ENCODE peak calls at places on chromosomes 12 and 14, in five cellular contexts. One of them, this sample, is unnamed.

GRCh38 chr14:70981005-70981952 is 74.0 kb downstream of the PCNX1 start:
- ATAC-seq in GM23338: no peak
- ATAC-seq in mucosa of descending colon: peak; percentile 30
- ATAC-seq in SK-N-SH treated with all-trans-retinoic acid at 6 μM for 48 hours: peak; percentile 41
- ATAC-seq in left cardiac atrium: no peak
- ATAC-seq in this sample: no peak

GRCh38 chr12:75781532-75782046 is 250.0 kb downstream of the PHLDA1 start:
- ATAC-seq in GM23338: no peak
- ATAC-seq in mucosa of descending colon: no peak
- ATAC-seq in SK-N-SH treated with all-trans-retinoic acid at 6 μM for 48 hours: peak; percentile 34
- ATAC-seq in left cardiac atrium: no peak
- ATAC-seq in this sample: no peak

GRCh38 chr12:110766311-110767154 is 23.8 kb upstream of the PPP1CC start:
- ATAC-seq in GM23338: no peak
- ATAC-seq in mucosa of descending colon: peak; percentile 69
- ATAC-seq in SK-N-SH treated with all-trans-retinoic acid at 6 μM for 48 hours: no peak
- ATAC-seq in left cardiac atrium: no peak
- ATAC-seq in this sample: no peak

GRCh38 chr12:119613319-119613936 is 19.9 kb downstream of the TMEM233 start:
- ATAC-seq in GM23338: no peak
- ATAC-seq in mucosa of descending colon: no peak
- ATAC-seq in SK-N-SH treated with all-trans-retinoic acid at 6 μM for 48 hours: peak; percentile 44
- ATAC-seq in left cardiac atrium: no peak
- ATAC-seq in this sample: no peak

GRCh38 chr14:100739306-100739705 is 12.6 kb downstream of the DLK1 start:
- ATAC-seq in GM23338: no peak
- ATAC-seq in mucosa of descending colon: no peak
- ATAC-seq in SK-N-SH treated with all-trans-retinoic acid at 6 μM for 48 hours: no peak
- ATAC-seq in left cardiac atrium: no peak
- ATAC-seq in this sample: no peak

GRCh38 chr14:52352546-52352945 is 38.4 kb downstream of the PTGER2 start:
- ATAC-seq in GM23338: no peak
- ATAC-seq in mucosa of descending colon: no peak
- ATAC-seq in SK-N-SH treated with all-trans-retinoic acid at 6 μM for 48 hours: no peak
- ATAC-seq in left cardiac atrium: no peak
- ATAC-seq in this sample: no peak

GRCh38 chr14:23555533-23555881 is 564 bp upstream of the THTPA start:
- ATAC-seq in GM23338: peak; percentile 0
- ATAC-seq in mucosa of descending colon: no peak
- ATAC-seq in SK-N-SH treated with all-trans-retinoic acid at 6 μM for 48 hours: peak; percentile 22
- ATAC-seq in left cardiac atrium: peak; percentile 6
- ATAC-seq in this sample: peak; percentile 3

GRCh38 chr14:49057838-49058510 is 528.2 kb downstream of the RPS29 start:
- ATAC-seq in GM23338: no peak
- ATAC-seq in mucosa of descending colon: no peak
- ATAC-seq in SK-N-SH treated with all-trans-retinoic acid at 6 μM for 48 hours: no peak
- ATAC-seq in left cardiac atrium: no peak
- ATAC-seq in this sample: no peak

GRCh38 chr14:92568621-92569479 is 55.3 kb downstream of the RIN3 start:
- ATAC-seq in GM23338: no peak
- ATAC-seq in mucosa of descending colon: peak; percentile 27
- ATAC-seq in SK-N-SH treated with all-trans-retinoic acid at 6 μM for 48 hours: no peak
- ATAC-seq in left cardiac atrium: peak; percentile 86
- ATAC-seq in this sample: no peak

GRCh38 chr12:18578191-18578590 is 159.6 kb downstream of the PLCZ1 start:
- ATAC-seq in GM23338: no peak
- ATAC-seq in mucosa of descending colon: no peak
- ATAC-seq in SK-N-SH treated with all-trans-retinoic acid at 6 μM for 48 hours: no peak
- ATAC-seq in left cardiac atrium: no peak
- ATAC-seq in this sample: no peak

GRCh38 chr14:73234029-73234428 is 3.3 kb upstream of the PAPLN start:
- ATAC-seq in GM23338: no peak
- ATAC-seq in mucosa of descending colon: no peak
- ATAC-seq in SK-N-SH treated with all-trans-retinoic acid at 6 μM for 48 hours: no peak
- ATAC-seq in left cardiac atrium: no peak
- ATAC-seq in this sample: no peak

GRCh38 chr12:92654929-92655328 is 47.9 kb upstream of the PLEKHG7 start:
- ATAC-seq in GM23338: no peak
- ATAC-seq in mucosa of descending colon: no peak
- ATAC-seq in SK-N-SH treated with all-trans-retinoic acid at 6 μM for 48 hours: no peak
- ATAC-seq in left cardiac atrium: peak; percentile 82
- ATAC-seq in this sample: peak; percentile 25

GRCh38 chr14:102185360-102185759 is 45.7 kb downstream of the WDR20 start:
- ATAC-seq in GM23338: no peak
- ATAC-seq in mucosa of descending colon: peak; percentile 86
- ATAC-seq in SK-N-SH treated with all-trans-retinoic acid at 6 μM for 48 hours: no peak
- ATAC-seq in left cardiac atrium: no peak
- ATAC-seq in this sample: no peak

GRCh38 chr14:92586966-92587365 is 73.4 kb downstream of the RIN3 start:
- ATAC-seq in GM23338: no peak
- ATAC-seq in mucosa of descending colon: peak; percentile 38
- ATAC-seq in SK-N-SH treated with all-trans-retinoic acid at 6 μM for 48 hours: no peak
- ATAC-seq in left cardiac atrium: no peak
- ATAC-seq in this sample: no peak

GRCh38 chr14:67633451-67634154 is 13.9 kb downstream of the ARG2 start:
- ATAC-seq in GM23338: no peak
- ATAC-seq in mucosa of descending colon: peak; percentile 86
- ATAC-seq in SK-N-SH treated with all-trans-retinoic acid at 6 μM for 48 hours: no peak
- ATAC-seq in left cardiac atrium: no peak
- ATAC-seq in this sample: no peak

This sample was measured in gastroesophageal sphincter.